ENCODE peak calls at places on chromosomes 12 and 14, in five cellular contexts. K is upper lobe of left lung, Y is RWPE1, X is mesothelial cell of epicardium, R is fibroblast of lung. E is an unnamed sample.

GRCh38 chr12:49909826-49910225 is 6.1 kb upstream of the FAIM2 start:
- DNase-seq in X (no peak), Y (peak), R (peak), K (peak), E (no peak)

GRCh38 chr12:117105902-117106301 is 6.7 kb upstream of the TESC start:
- DNase-seq in Y (peak), X (no peak), R (no peak), K (no peak), E (no peak)

GRCh38 chr12:1560704-1561103 is 33.7 kb downstream of the FBXL14 start:
- DNase-seq in X (no peak), R (no peak), K (no peak), Y (no peak), E (no peak)

GRCh38 chr12:27906658-27907473 is 65.7 kb downstream of the PTHLH start:
- DNase-seq in X (no peak), K (no peak), R (peak), Y (no peak), E (no peak)

GRCh38 chr12:20681334-20681733 is 13.8 kb upstream of the SLCO1C1 start:
- DNase-seq in X (no peak), R (no peak), Y (no peak), K (no peak), E (no peak)

GRCh38 chr12:128075332-128075731 is 191.6 kb upstream of the TMEM132C start:
- DNase-seq in Y (no peak), R (no peak), K (no peak), X (no peak), E (no peak)

GRCh38 chr12:122352394-122352793 is 70.1 kb downstream of the CLIP1 start:
- DNase-seq in R (no peak), K (no peak), X (no peak), Y (no peak), E (no peak)

GRCh38 chr12:91103101-91103500 is 8.2 kb downstream of the LUM start:
- DNase-seq in K (no peak), R (no peak), Y (no peak), X (no peak), E (no peak)

GRCh38 chr12:823043-823698 is 70.8 kb downstream of the WNK1 start:
- DNase-seq in Y (no peak), X (no peak), R (no peak), K (no peak), E (no peak)

GRCh38 chr12:58496411-58496810 is 423.9 kb downstream of the LRIG3 start:
- DNase-seq in Y (no peak), X (no peak), R (no peak), K (no peak), E (no peak)

GRCh38 chr12:74391283-74391682 is 146.4 kb upstream of the ATXN7L3B start:
- DNase-seq in X (no peak), Y (no peak), R (no peak), K (no peak), E (no peak)

GRCh38 chr12:110932048-110932447 is 11.7 kb upstream of the MYL2 start:
- DNase-seq in X (no peak), K (no peak), Y (no peak), R (no peak), E (no peak)

GRCh38 chr14:82029038-82029437 is 495.4 kb upstream of the SEL1L start:
- DNase-seq in R (no peak), K (no peak), Y (no peak), X (no peak), E (no peak)

GRCh38 chr12:2323538-2324261 is 270.9 kb downstream of the CACNA1C start:
- DNase-seq in K (no peak), R (no peak), Y (no peak), X (no peak), E (no peak)

GRCh38 chr12:8549381-8549780 is 8.7 kb upstream of the CLEC4E start:
- DNase-seq in Y (no peak), R (no peak), K (no peak), X (no peak), E (no peak)

GRCh38 chr12:107929436-107929835 is 154.9 kb downstream of the ASCL4 start:
- DNase-seq in Y (peak), R (peak), K (no peak), X (no peak), E (no peak)

GRCh38 chr14:95496111-95496681 is 20.3 kb downstream of the SYNE3 start:
- DNase-seq in X (no peak), K (no peak), R (peak), Y (no peak), E (no peak)

GRCh38 chr14:20610002-20610765 is 19.0 kb upstream of the RNASE12 start:
- DNase-seq in R (peak), X (peak), Y (no peak), K (no peak), E (no peak)

GRCh38 chr12:122079038-122079531 is 529 bp downstream of the MLXIP start:
- DNase-seq in X (no peak), R (no peak), Y (no peak), K (no peak), E (no peak)

GRCh38 chr12:75862692-75863471 is 168.7 kb downstream of the PHLDA1 start:
- DNase-seq in R (peak), Y (peak), K (no peak), X (no peak), E (no peak)

GRCh38 chr12:49929581-49929980 is 21.0 kb upstream of the AQP2 start:
- DNase-seq in K (no peak), R (no peak), X (no peak), Y (no peak), E (no peak)

GRCh38 chr14:63964063-63964462 is 111.3 kb downstream of the SYNE2 start:
- DNase-seq in X (no peak), R (peak), K (no peak), Y (no peak), E (no peak)

GRCh38 chr12:48997719-48998496 is 1.3 kb downstream of the DDN start:
- DNase-seq in X (no peak), K (peak), Y (no peak), R (no peak), E (no peak)

GRCh38 chr12:52151859-52152783 is 39.7 kb downstream of the KRT80 start:
- DNase-seq in Y (peak), X (peak), K (peak), R (peak), E (no peak)

GRCh38 chr14:48842785-48843184 is 743.4 kb downstream of the RPS29 start:
- DNase-seq in K (no peak), R (no peak), X (no peak), Y (no peak), E (no peak)

GRCh38 chr14:39350866-39351265 is 81.4 kb downstream of the FBXO33 start:
- DNase-seq in X (no peak), Y (no peak), K (no peak), R (no peak), E (no peak)

GRCh38 chr14:44317433-44317746 is 189.7 kb downstream of the FSCB start:
- DNase-seq in X (no peak), Y (no peak), K (no peak), R (no peak), E (no peak)

GRCh38 chr12:107296681-107297086 is 203.3 kb upstream of the CRY1 start:
- DNase-seq in K (no peak), R (peak), X (no peak), Y (peak), E (no peak)

GRCh38 chr14:58191763-58192596 is 8.0 kb upstream of the ACTR10 start:
- DNase-seq in X (no peak), K (no peak), Y (no peak), R (no peak), E (no peak)
- TF ChIP-seq CTCF in X (no peak), K (no peak), Y (no peak), R (no peak), E (no peak)

GRCh38 chr14:97638864-97639263 is 841.7 kb downstream of the VRK1 start:
- DNase-seq in K (no peak), Y (no peak), R (no peak), X (no peak), E (no peak)

GRCh38 chr14:97640031-97640430 is 842.8 kb downstream of the VRK1 start:
- DNase-seq in Y (no peak), X (no peak), R (no peak), K (no peak), E (no peak)

DNA sequence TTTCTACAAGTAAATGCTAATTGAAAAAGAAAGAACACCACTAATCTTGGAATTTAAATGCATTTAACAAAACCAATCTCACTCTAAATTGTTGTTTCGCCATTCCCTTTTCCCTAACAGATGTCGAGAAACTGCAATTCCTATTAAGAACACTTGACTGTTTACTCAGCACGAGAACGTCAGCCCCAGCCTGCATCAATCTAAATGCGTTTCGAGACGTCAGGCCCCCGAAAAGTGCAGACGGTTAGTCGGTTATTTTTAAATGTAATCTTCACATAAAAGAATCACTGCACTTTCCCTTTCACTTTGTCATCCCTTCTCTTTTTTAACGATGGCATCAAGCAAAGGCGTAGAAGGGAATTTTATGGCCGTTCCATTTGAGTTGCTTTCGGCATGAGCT is 837.6 kb downstream of the VRK1 start:
- DNase-seq in R (no peak), K (no peak), X (no peak), Y (no peak), E (no peak)
- TF ChIP-seq CTCF in R (no peak), K (no peak), X (no peak), Y (no peak), E (no peak)

GRCh38 chr14:35818346-35819115 is 7.6 kb upstream of the BRMS1L start:
- DNase-seq in X (no peak), Y (peak), R (peak), K (no peak), E (no peak)
- TF ChIP-seq CTCF in X (peak), Y (peak), R (peak), K (peak), E (peak)

GRCh38 chr14:69037790-69038448 is 58.8 kb upstream of the ACTN1 start:
- DNase-seq in R (peak), X (no peak), Y (no peak), K (no peak), E (no peak)

GRCh38 chr14:69039287-69039628 is 60.2 kb upstream of the ACTN1 start:
- DNase-seq in Y (peak), R (peak), X (no peak), K (no peak), E (no peak)

GRCh38 chr14:69036757-69037506 is 57.8 kb upstream of the ACTN1 start:
- DNase-seq in R (no peak), Y (no peak), X (no peak), K (no peak), E (no peak)

GRCh38 chr14:69038449-69039286 is 59.6 kb upstream of the ACTN1 start:
- DNase-seq in X (no peak), Y (no peak), K (no peak), R (peak), E (no peak)

GRCh38 chr14:69034612-69035262 is 55.6 kb upstream of the ACTN1 start:
- DNase-seq in Y (no peak), R (peak), K (no peak), X (no peak), E (no peak)
- TF ChIP-seq CTCF in Y (no peak), R (no peak), K (no peak), X (no peak), E (no peak)

GRCh38 chr12:6056406-6057211 is 67.9 kb downstream of the VWF start:
- DNase-seq in R (peak), K (peak), X (no peak), Y (no peak), E (no peak)
- TF ChIP-seq CTCF in R (peak), K (no peak), X (no peak), Y (no peak), E (peak)

GRCh38 chr12:102888511-102888910 is 28.5 kb downstream of the PAH start:
- DNase-seq in K (no peak), X (no peak), R (no peak), Y (no peak), E (no peak)
- TF ChIP-seq CTCF in K (no peak), X (no peak), R (no peak), Y (no peak), E (no peak)

GRCh38 chr14:90458536-90458935 is 61.7 kb downstream of the CALM1 start:
- DNase-seq in K (no peak), Y (no peak), R (no peak), X (no peak), E (peak)
- TF ChIP-seq CTCF in K (no peak), Y (no peak), R (no peak), X (no peak), E (no peak)

DNA sequence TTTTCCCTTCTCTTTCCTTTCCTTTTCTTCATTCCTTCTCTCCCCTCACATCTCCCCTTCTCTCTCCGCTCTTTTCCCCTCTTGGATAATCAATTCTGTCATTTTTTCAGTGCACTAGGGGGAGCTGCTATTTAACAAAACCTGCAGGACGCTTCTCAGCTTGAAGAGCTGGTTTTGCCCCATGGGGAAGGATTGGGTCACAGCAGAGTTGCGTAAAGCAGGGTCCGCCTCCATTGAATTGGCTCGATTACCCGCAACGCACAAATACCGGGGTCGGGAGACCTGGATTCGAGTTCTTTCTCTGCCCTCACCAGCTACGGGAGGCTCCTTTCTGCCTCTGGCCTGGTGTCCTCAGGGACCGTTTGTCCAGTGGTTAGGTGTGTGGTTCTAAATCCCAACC is 42.1 kb upstream of the CHGA start:
- DNase-seq in X (no peak), K (no peak), R (peak), Y (peak), E (no peak)
- TF ChIP-seq CTCF in X (no peak), K (peak), R (peak), Y (no peak), E (peak)

DNA sequence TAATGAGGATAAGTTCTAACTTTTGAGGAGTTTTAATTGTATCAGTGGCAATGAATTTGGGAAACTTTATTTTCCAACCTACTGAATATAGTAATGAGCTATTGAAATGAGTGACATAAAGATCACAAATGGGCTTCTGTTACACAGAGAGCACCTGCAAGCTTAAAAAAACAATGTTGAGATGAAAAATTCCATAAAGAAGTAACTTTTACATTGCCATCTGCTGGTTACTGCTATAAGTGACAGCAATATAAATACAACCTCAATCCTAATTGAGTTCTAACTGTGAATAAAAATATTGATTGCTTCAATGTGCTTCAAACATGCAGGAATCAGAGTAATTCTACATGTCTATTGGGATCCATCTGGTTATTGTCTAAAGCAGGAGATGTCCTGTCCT is 14.2 kb downstream of the WIF1 start:
- DNase-seq in X (no peak), Y (peak), K (no peak), R (peak), E (no peak)
- TF ChIP-seq CTCF in X (no peak), Y (peak), K (peak), R (peak), E (peak)

DNA sequence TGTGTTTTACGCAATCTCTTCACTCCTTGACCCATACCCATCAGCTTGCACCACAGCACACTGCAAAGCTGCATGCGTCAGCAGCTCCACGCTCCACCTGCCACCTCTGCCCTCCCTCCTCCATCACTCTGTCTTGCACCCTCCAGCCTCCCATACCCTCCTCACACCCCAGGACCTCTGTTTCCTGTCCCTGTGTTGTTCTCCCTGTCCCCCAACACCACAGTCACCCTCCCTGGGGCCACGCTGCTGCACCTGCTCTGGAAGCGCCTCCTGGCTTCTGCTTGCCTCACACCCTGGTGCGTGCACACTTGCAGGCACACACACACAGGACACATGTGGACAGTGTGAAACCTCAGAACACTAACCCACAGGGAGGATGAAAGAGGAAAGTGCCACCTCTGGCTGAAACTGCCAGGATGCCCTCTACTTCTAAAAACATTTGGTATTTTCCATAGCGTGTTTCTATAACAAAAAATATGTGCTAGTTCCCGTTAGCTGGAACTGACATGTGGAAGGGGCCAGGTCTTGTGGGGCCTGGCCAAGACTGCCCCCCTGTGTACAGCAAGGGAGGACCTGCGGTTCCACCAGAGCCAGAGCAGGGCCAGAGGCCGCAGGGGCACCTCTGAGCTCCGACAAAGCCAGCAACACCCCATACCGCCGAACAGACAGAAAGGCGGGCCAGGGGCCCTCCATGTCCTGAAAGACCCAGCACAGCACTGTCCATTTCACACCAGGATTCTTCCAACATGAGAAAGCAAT is 10.0 kb downstream of the BRF1 start:
- DNase-seq in K (no peak), Y (no peak), X (no peak), R (no peak), E (no peak)
- TF ChIP-seq CTCF in K (no peak), Y (no peak), X (no peak), R (no peak), E (peak)